ENCODE peak calls at places on chromosomes 1 and 21, in four cellular contexts. F is naive thymus-derived CD8-positive, alpha-beta T cell; I is HT1080; C is lung microvascular endothelial cell. X is an unnamed sample.

GRCh38 chr1:204337583-204337982 is 22.1 kb downstream of the PLEKHA6 start:
- DNase-seq in C (no peak), I (peak), F (no peak), X (no peak)

GRCh38 chr1:48676376-48676775 is 100.3 kb downstream of the BEND5 start:
- DNase-seq in C (no peak), I (no peak), F (no peak), X (no peak)

GRCh38 chr1:114610546-114611245 is 29.3 kb upstream of the BCAS2 start:
- DNase-seq in C (peak), I (peak), F (no peak), X (no peak)

GRCh38 chr1:39919545-39919944 is 17.8 kb upstream of the MYCL start:
- DNase-seq in F (peak), C (peak), I (peak), X (no peak)

GRCh38 chr1:87203890-87204289 is 124.8 kb upstream of the LMO4 start:
- DNase-seq in F (no peak), C (no peak), I (peak), X (no peak)

GRCh38 chr1:222124602-222125001 is 382.7 kb upstream of the DUSP10 start:
- DNase-seq in I (no peak), F (no peak), C (no peak), X (no peak)

GRCh38 chr1:8155528-8156186 is 129.5 kb upstream of the ERRFI1 start:
- DNase-seq in I (peak), C (no peak), F (no peak), X (no peak)

GRCh38 chr21:37914211-37914900 is 1.9 kb downstream of the KCNJ6 start:
- DNase-seq in F (no peak), I (no peak), C (peak), X (no peak)

GRCh38 chr1:119375366-119375765 is 6.8 kb downstream of the HAO2 start:
- DNase-seq in F (no peak), I (no peak), C (no peak), X (no peak)